ENCODE peak calls at places on chromosome 12, in five cellular contexts. C, B, D, A and Z are unnamed samples.

GRCh38 chr12:15856097-15856982 is 25.8 kb upstream of the STRAP start:
- DNase-seq in A (peak), D (no peak), C (peak), B (peak), Z (peak)

GRCh38 chr12:1851126-1851791 is 30.9 kb downstream of the LRTM2 start:
- DNase-seq in D (no peak), C (no peak), A (no peak), B (peak), Z (no peak)

GRCh38 chr12:126069549-126070165 is 1004.4 kb downstream of the AACS start:
- DNase-seq in B (peak), D (no peak), A (peak), C (peak), Z (peak)

GRCh38 chr12:6091786-6092566 is 32.5 kb downstream of the VWF start:
- DNase-seq in D (no peak), B (no peak), C (no peak), A (no peak), Z (no peak)

GRCh38 chr12:23770202-23770938 is 179.1 kb downstream of the SOX5 start:
- DNase-seq in C (no peak), B (no peak), D (no peak), A (no peak), Z (no peak)

GRCh38 chr12:6551063-6551461 is 4.8 kb downstream of the IFFO1 start:
- DNase-seq in C (no peak), B (no peak), D (peak), A (no peak), Z (no peak)

GRCh38 chr12:72273499-72273837 is 1.3 kb downstream of the TRHDE start:
- DNase-seq in A (no peak), D (no peak), C (peak), B (no peak), Z (peak)

GRCh38 chr12:81450920-81451739 is 308.0 kb downstream of the PPFIA2 start:
- DNase-seq in A (peak), C (peak), D (no peak), B (peak), Z (peak)

GRCh38 chr12:116294464-116295002 is 17.0 kb upstream of the MED13L start:
- DNase-seq in A (no peak), D (no peak), B (no peak), C (no peak), Z (no peak)

GRCh38 chr12:108815875-108816594 is 41.3 kb downstream of the SSH1 start:
- DNase-seq in D (no peak), A (no peak), C (no peak), B (peak), Z (no peak)

GRCh38 chr12:108839011-108839889 is 18.1 kb downstream of the SSH1 start:
- DNase-seq in B (peak), A (no peak), C (no peak), D (peak), Z (no peak)

GRCh38 chr12:53699673-53700015 is 23.8 kb upstream of the ATP5MC2 start:
- DNase-seq in A (no peak), D (no peak), B (no peak), C (no peak), Z (no peak)

GRCh38 chr12:63151898-63152700 is 1.1 kb upstream of the AVPR1A start:
- DNase-seq in B (peak), C (peak), D (peak), A (peak), Z (peak)

GRCh38 chr12:52561880-52562449 is 9.0 kb upstream of the KRT71 start:
- DNase-seq in C (peak), B (no peak), A (peak), D (no peak), Z (no peak)

GRCh38 chr12:96698965-96699364 is 208.1 kb upstream of the NEDD1 start:
- DNase-seq in B (no peak), D (no peak), C (peak), A (no peak), Z (no peak)

GRCh38 chr12:96698521-96698920 is 208.5 kb upstream of the NEDD1 start:
- DNase-seq in B (no peak), A (peak), C (peak), D (no peak), Z (no peak)
- TF ChIP-seq CTCF in B (no peak), A (no peak), C (peak), D (no peak), Z (no peak)

GRCh38 chr12:123061806-123062205 is 81.3 kb downstream of the ARL6IP4 start:
- DNase-seq in D (no peak), C (no peak), A (no peak), B (no peak), Z (no peak)

GRCh38 chr12:123064356-123064755 is 83.9 kb downstream of the ARL6IP4 start:
- DNase-seq in C (no peak), B (no peak), A (no peak), D (peak), Z (no peak)

GRCh38 chr12:123064885-123065619 is 84.6 kb downstream of the ARL6IP4 start:
- DNase-seq in B (no peak), D (no peak), C (no peak), A (no peak), Z (no peak)

GRCh38 chr12:123062682-123063426 is 82.4 kb downstream of the ARL6IP4 start:
- DNase-seq in A (peak), B (peak), D (no peak), C (no peak), Z (no peak)

GRCh38 chr12:123063535-123063934 is 83.1 kb downstream of the ARL6IP4 start:
- DNase-seq in D (no peak), B (no peak), C (peak), A (peak), Z (peak)
- TF ChIP-seq CTCF in D (peak), B (peak), C (peak), A (peak), Z (peak)

GRCh38 chr12:70823182-70823976 is 97.2 kb downstream of the PTPRR start:
- DNase-seq in D (no peak), C (peak), A (no peak), B (no peak), Z (no peak)
- TF ChIP-seq CTCF in D (no peak), C (peak), A (no peak), B (no peak), Z (no peak)

DNA sequence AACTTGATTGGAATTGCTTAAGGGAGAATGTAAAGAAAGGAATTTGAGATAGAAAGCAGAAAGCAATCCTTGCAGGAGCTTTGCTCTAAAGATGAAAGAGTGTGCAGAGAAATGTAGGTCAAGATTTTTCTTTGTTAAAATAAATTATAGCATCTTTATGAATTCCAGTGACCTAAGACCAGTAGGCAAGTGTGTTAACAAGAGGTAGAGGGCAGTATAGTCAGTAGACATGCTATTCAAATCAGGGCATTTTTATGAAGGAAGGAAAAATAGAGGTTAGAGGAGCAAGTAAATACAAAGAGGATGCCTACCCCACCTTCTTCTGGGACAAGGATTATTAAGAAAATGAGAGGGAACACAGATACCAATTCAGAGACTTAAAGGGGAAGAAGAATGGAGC is 148.5 kb downstream of the PLCZ1 start:
- DNase-seq in B (no peak), D (no peak), A (no peak), C (peak), Z (no peak)
- TF ChIP-seq CTCF in B (no peak), D (no peak), A (no peak), C (peak), Z (no peak)

GRCh38 chr12:67647547-67648305 is 819 bp upstream of the DYRK2 start:
- DNase-seq in D (peak), A (peak), C (peak), B (peak), Z (peak)
- TF ChIP-seq CTCF in D (peak), A (peak), C (peak), B (peak), Z (no peak)

GRCh38 chr12:98644712-98645571 is at the start of the genes APAF1 and IKBIP:
- DNase-seq in A (peak), D (peak), C (peak), B (peak), Z (peak)
- TF ChIP-seq CTCF in A (peak), D (no peak), C (no peak), B (no peak), Z (no peak)